ENCODE peak calls at places on chromosomes 16 and 17, in six cellular contexts. U, K, J, C, E and I are unnamed samples.
A peak's percentile ranks its signal among the peaks of the same experiment; 100 is the strongest.

GRCh38 chr16:4734730-4735575 is 616 bp downstream of the DNAAF8 start:
- DNase-seq in J (peak; percentile 73), K (peak; percentile 86), U (peak; percentile 82), C (peak; percentile 95), E (peak; percentile 21), I (no peak)

GRCh38 chr17:80463784-80464400 is 12.5 kb downstream of the NPTX1 start:
- DNase-seq in J (no peak), C (no peak), U (no peak), K (no peak), E (no peak), I (no peak)

GRCh38 chr17:36715951-36716350 is 114.6 kb downstream of the MRM1 start:
- DNase-seq in J (no peak), U (no peak), E (no peak), K (no peak), C (no peak), I (no peak)

GRCh38 chr17:2416010-2416734 is 15.3 kb upstream of the MNT start:
- DNase-seq in U (peak; percentile 63), E (no peak), J (peak; percentile 84), C (peak; percentile 67), K (peak; percentile 83), I (peak; percentile 80)

GRCh38 chr16:57941016-57941656 is 29.8 kb downstream of the CNGB1 start:
- DNase-seq in J (no peak), C (no peak), E (no peak), K (no peak), U (peak; percentile 33), I (no peak)

GRCh38 chr17:44901323-44901965 is 2.2 kb upstream of the EFTUD2 start:
- DNase-seq in E (no peak), J (peak; percentile 62), K (no peak), C (no peak), U (no peak), I (peak; percentile 67)

GRCh38 chr17:41442772-41443171 is 2.0 kb upstream of the KRT38 start:
- DNase-seq in K (no peak), E (no peak), C (no peak), J (no peak), U (no peak), I (no peak)

GRCh38 chr16:1188781-1189189 is 35.9 kb downstream of the CACNA1H start:
- DNase-seq in U (no peak), C (no peak), E (no peak), K (peak; percentile 6), J (no peak), I (no peak)

GRCh38 chr16:48597563-48598392 is 12.2 kb downstream of the N4BP1 start:
- DNase-seq in E (no peak), U (no peak), J (no peak), K (no peak), C (no peak), I (no peak)

GRCh38 chr16:69941251-69942098 is 9.7 kb upstream of the CLEC18A start:
- DNase-seq in J (no peak), U (no peak), C (no peak), E (no peak), K (no peak), I (no peak)

GRCh38 chr16:51050379-51050710 is 100.7 kb downstream of the SALL1 start:
- DNase-seq in U (no peak), K (no peak), C (no peak), J (no peak), E (no peak), I (no peak)

GRCh38 chr17:81566461-81567126 is 14.4 kb upstream of the FAAP100 start:
- DNase-seq in K (no peak), J (peak; percentile 89), C (no peak), U (peak; percentile 43), E (peak; percentile 84), I (peak; percentile 90)

GRCh38 chr17:57089391-57089790 is 4.3 kb downstream of the AKAP1 start:
- DNase-seq in E (no peak), C (no peak), J (no peak), U (no peak), K (no peak), I (no peak)

GRCh38 chr17:39231587-39232551 is 6.1 kb upstream of the STAC2 start:
- DNase-seq in E (no peak), J (peak; percentile 50), U (peak; percentile 39), C (no peak), K (peak; percentile 31), I (no peak)

GRCh38 chr17:82647593-82648164 is 565 bp downstream of the WDR45B start:
- DNase-seq in C (no peak), E (no peak), J (no peak), U (peak; percentile 25), K (peak; percentile 29), I (no peak)

GRCh38 chr16:2296662-2297505 is 29.0 kb upstream of the RNPS1 start:
- DNase-seq in C (no peak), E (no peak), J (peak; percentile 62), K (no peak), U (peak; percentile 16), I (no peak)

GRCh38 chr17:8376302-8377067 is at the start of gene KRABD2:
- DNase-seq in C (peak; percentile 86), U (peak; percentile 86), E (peak; percentile 71), K (peak; percentile 87), J (peak; percentile 92), I (peak; percentile 54)

GRCh38 chr17:44988256-44988942 is 20.3 kb upstream of the C1QL1 start:
- DNase-seq in C (no peak), E (no peak), U (no peak), J (no peak), K (no peak), I (no peak)

GRCh38 chr17:71251276-71251675 is 869.5 kb upstream of the SOX9 start:
- DNase-seq in J (no peak), U (no peak), C (no peak), E (no peak), K (no peak), I (no peak)

GRCh38 chr17:27578718-27579085 is 52.3 kb upstream of the LGALS9 start:
- DNase-seq in J (no peak), U (no peak), K (peak; percentile 25), E (no peak), C (no peak), I (no peak)

GRCh38 chr17:46199379-46199778 is 6.2 kb upstream of the KANSL1 start:
- DNase-seq in C (no peak), K (no peak), E (no peak), U (no peak), J (no peak), I (no peak)

GRCh38 chr16:88611220-88611821 is 27.1 kb upstream of the IL17C start:
- DNase-seq in E (no peak), J (no peak), U (no peak), K (no peak), C (no peak), I (no peak)

GRCh38 chr17:62720126-62720850 is 87.8 kb downstream of the MARCHF10 start:
- DNase-seq in K (no peak), J (peak; percentile 55), E (no peak), U (no peak), C (no peak), I (no peak)